ENCODE peak calls at places on chromosomes 12 and 14, in four cellular contexts. Z is H1, J is K562, H is IMR-90. S is an unnamed sample.

GRCh38 chr12:65878540-65878939 is 54.3 kb downstream of the HMGA2 start:
- DNase-seq in Z (no peak), J (no peak), H (no peak), S (no peak)

GRCh38 chr12:51320695-51321320 is 3.2 kb downstream of the BIN2 start:
- DNase-seq in H (peak; percentile 26), J (peak; percentile 85), Z (no peak), S (no peak)

GRCh38 chr12:93378373-93379310 is 917 bp downstream of the NUDT4 start:
- DNase-seq in Z (no peak), H (peak; percentile 72), J (peak; percentile 39), S (no peak)

GRCh38 chr14:103512701-103513611 is 9.7 kb downstream of the CKB start:
- DNase-seq in Z (no peak), J (no peak), H (peak; percentile 80), S (no peak)

GRCh38 chr12:32312049-32312670 is 87.2 kb upstream of the FGD4 start:
- DNase-seq in H (peak; percentile 72), J (peak; percentile 37), Z (no peak), S (peak; percentile 21)

GRCh38 chr14:22657861-22658260 is 13.7 kb upstream of the OR6J1 start:
- DNase-seq in J (peak; percentile 27), H (peak; percentile 49), Z (no peak), S (no peak)

GRCh38 chr12:51631591-51631990 is 40.6 kb downstream of the SCN8A start:
- DNase-seq in H (peak; percentile 82), Z (no peak), J (no peak), S (no peak)

GRCh38 chr12:109723311-109723791 is 9.7 kb downstream of the FAM222A start:
- DNase-seq in J (no peak), H (no peak), Z (no peak), S (no peak)

GRCh38 chr14:94320243-94320642 is 2.9 kb downstream of the SERPINA6 start:
- DNase-seq in J (no peak), Z (no peak), H (no peak), S (no peak)

GRCh38 chr12:51156366-51156765 is 16.6 kb downstream of the TFCP2 start:
- DNase-seq in H (no peak), Z (no peak), J (no peak), S (no peak)

GRCh38 chr12:70338531-70338930 is 27.6 kb upstream of the KCNMB4 start:
- DNase-seq in H (peak; percentile 23), Z (no peak), J (no peak), S (no peak)

GRCh38 chr12:110726018-110726417 is 16.7 kb downstream of the PPP1CC start:
- DNase-seq in Z (no peak), H (no peak), J (no peak), S (no peak)

GRCh38 chr12:55705802-55706402 is 1.8 kb downstream of the ITGA7 start:
- DNase-seq in J (peak; percentile 71), Z (no peak), H (no peak), S (no peak)

GRCh38 chr14:73283592-73284379 is 46.5 kb downstream of the PAPLN start:
- DNase-seq in Z (peak; percentile 44), J (no peak), H (peak; percentile 42), S (no peak)

GRCh38 chr12:47413806-47414205 is 292.0 kb downstream of the RPAP3 start:
- DNase-seq in J (no peak), Z (no peak), H (peak; percentile 58), S (no peak)

GRCh38 chr12:26648066-26648465 is 184.9 kb downstream of the ITPR2 start:
- DNase-seq in Z (no peak), H (no peak), J (no peak), S (no peak)

GRCh38 chr14:61418749-61419148 is 97.4 kb downstream of the PRKCH start:
- DNase-seq in Z (no peak), H (no peak), J (peak; percentile 8), S (no peak)

GRCh38 chr14:77674931-77675330 is 32.9 kb downstream of the ALKBH1 start:
- DNase-seq in Z (no peak), J (no peak), H (no peak), S (no peak)
- TF ChIP-seq CHD1 in Z (no peak), J (no peak), H (no peak), S (no peak)

DNA sequence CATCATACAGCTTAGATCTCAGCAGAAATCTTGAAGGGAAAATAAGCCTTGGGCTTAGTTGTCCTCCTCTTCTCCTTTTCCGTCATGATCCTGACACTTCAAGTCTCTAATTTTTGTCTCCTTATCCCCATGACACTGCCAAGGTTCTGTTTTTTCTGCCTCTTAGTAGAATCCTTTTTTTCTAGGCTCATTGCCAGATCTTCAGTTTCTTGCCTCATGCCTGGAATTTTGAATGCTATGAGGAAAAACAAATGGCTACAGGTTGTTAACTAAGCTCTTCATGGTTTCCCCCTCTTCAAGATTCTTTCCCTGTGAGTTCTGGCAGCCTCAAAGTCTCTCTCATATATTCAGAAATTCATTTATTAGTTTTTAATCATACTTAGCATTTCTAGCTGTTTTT is 450.5 kb downstream of the LRFN5 start:
- DNase-seq in J (no peak), Z (no peak), H (peak; percentile 14), S (no peak)
- TF ChIP-seq CHD1 in J (no peak), Z (no peak), H (no peak), S (no peak)

DNA sequence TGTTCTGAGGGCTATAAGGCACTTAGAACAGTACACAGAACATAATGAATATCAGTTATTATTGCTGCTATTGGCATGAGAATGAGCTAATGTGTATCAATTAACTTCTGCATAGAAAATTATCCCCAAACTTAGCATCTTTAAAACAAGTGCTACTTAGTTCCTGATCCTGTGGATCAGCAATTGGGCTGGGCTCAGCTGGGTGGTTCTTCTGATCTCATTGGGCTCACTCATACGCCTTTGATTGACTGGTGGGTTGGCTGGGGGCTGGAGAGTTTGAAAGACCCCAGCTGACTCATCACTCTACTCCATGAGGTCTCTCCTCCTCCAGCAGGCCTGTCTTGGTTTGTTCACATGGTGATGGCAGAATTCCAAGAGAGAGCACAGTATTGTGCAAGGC is 27.3 kb upstream of the HSPB8 start:
- DNase-seq in J (no peak), Z (no peak), H (no peak), S (no peak)
- TF ChIP-seq CHD1 in J (no peak), Z (no peak), H (no peak), S (no peak)

DNA sequence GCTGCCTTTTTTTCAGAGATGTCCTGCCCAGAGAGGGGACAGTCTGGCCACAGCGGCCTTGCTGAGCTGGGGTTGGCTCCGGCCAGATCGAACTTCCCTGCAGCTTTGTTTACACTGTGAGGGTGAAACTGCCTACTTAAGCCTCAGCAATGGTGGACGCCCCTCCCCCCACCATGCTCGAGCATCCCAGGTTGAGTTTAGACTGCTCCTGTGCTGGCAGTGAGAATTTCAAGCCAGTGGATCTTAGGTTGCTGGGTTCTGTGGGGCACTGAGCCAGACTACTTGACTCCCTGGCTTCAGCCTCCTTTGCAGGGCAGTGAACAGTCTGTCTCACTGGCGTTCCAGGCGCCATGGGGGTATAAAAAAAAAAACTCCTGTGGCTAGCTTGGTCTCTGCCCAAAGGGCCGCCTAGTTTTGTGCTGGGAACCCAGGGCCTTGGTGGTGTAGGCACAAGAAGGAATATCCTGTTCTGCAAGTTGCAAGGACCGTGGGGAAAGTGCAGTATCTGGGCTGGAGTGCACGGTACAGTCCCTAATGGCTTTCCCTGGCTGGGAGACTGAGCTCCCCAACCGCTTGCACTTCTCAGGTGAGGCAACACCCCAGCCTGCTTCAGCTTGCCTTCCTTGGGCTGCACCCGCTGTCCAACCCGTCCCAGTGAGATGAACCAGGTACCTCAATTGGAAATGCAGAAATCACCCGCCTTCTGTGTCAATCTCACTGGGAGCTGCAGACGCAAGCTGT is 79.1 kb downstream of the LRIG3 start:
- DNase-seq in J (no peak), H (no peak), Z (no peak), S (no peak)
- TF ChIP-seq CHD1 in J (no peak), H (no peak), Z (no peak), S (no peak)

GRCh38 chr14:100765296-100765695 is 38.6 kb downstream of the DLK1 start:
- DNase-seq in Z (no peak), J (no peak), H (no peak), S (no peak)

GRCh38 chr14:100764716-100765115 is 38.0 kb downstream of the DLK1 start:
- DNase-seq in H (no peak), J (no peak), Z (no peak), S (no peak)

GRCh38 chr14:100762901-100763300 is 36.2 kb downstream of the DLK1 start:
- DNase-seq in H (no peak), Z (no peak), J (no peak), S (no peak)

GRCh38 chr14:100761481-100761880 is 34.8 kb downstream of the DLK1 start:
- DNase-seq in J (no peak), H (peak; percentile 91), Z (no peak), S (no peak)

GRCh38 chr14:100762089-100762515 is 35.4 kb downstream of the DLK1 start:
- DNase-seq in Z (no peak), J (no peak), H (peak; percentile 44), S (no peak)
- TF ChIP-seq CHD1 in Z (no peak), J (no peak), H (no peak), S (no peak)

GRCh38 chr12:15823360-15824128 is 34.4 kb upstream of the EPS8 start:
- DNase-seq in Z (no peak), J (no peak), H (no peak), S (no peak)
- TF ChIP-seq CHD1 in Z (no peak), J (no peak), H (no peak), S (no peak)

GRCh38 chr14:75831455-75831854 is 150.3 kb downstream of the TGFB3 start:
- DNase-seq in Z (no peak), H (peak; percentile 76), J (peak; percentile 72), S (no peak)
- TF ChIP-seq CHD1 in Z (no peak), H (no peak), J (no peak), S (no peak)

GRCh38 chr14:64463198-64463597 is 2.1 kb upstream of the AKAP5 start:
- DNase-seq in J (no peak), Z (no peak), H (no peak), S (peak; percentile 43)
- TF ChIP-seq CHD1 in J (no peak), Z (no peak), H (no peak), S (no peak)